ENCODE peak calls at places on chromosomes 6 and 20, in eight cellular contexts. N, S, M, Z, A, T, J and W are unnamed samples. For H3K4me1, the result is how much of the 10 kb centered on the place peaks cover.

GRCh38 chr6:16503919-16504554 is 257.2 kb downstream of the ATXN1 start:
- DNase-seq in M (no peak), A (no peak), Z (no peak), T (no peak), N (no peak), J (no peak), S (no peak), W (no peak)

GRCh38 chr6:167658106-167658505 is 168.6 kb upstream of the AFDN start:
- DNase-seq in S (no peak), J (no peak), A (no peak), T (no peak), Z (no peak), N (no peak), M (no peak), W (no peak)

GRCh38 chr6:41939848-41940758 is 1.5 kb downstream of the CCND3 start:
- DNase-seq in A (peak), N (no peak), S (peak), M (peak), J (no peak), Z (peak), T (peak), W (no peak)

GRCh38 chr6:25150863-25151262 is 128.3 kb upstream of the CARMIL1 start:
- DNase-seq in N (no peak), J (no peak), Z (no peak), S (no peak), M (no peak), T (no peak), A (no peak), W (no peak)

GRCh38 chr6:159427335-159427734 is 258.1 kb downstream of the FNDC1 start:
- DNase-seq in J (no peak), N (no peak), M (no peak), S (no peak), Z (no peak), A (no peak), T (no peak), W (no peak)

GRCh38 chr20:58745391-58745790 is 52.8 kb downstream of the NPEPL1 start:
- DNase-seq in A (no peak), Z (no peak), J (no peak), M (no peak), N (no peak), T (no peak), S (no peak), W (no peak)

GRCh38 chr6:161374971-161375873 is 101.4 kb upstream of the AGPAT4 start:
- DNase-seq in N (no peak), A (peak), M (no peak), S (no peak), Z (peak), J (peak), T (no peak), W (peak)

GRCh38 chr6:167954151-167954550 is 43.3 kb upstream of the KIF25 start:
- DNase-seq in N (no peak), M (no peak), T (no peak), J (no peak), Z (no peak), A (no peak), S (no peak), W (no peak)

GRCh38 chr6:37840143-37840939 is 20.8 kb downstream of the ZFAND3 start:
- DNase-seq in T (no peak), Z (no peak), A (no peak), M (no peak), J (no peak), N (no peak), S (no peak), W (no peak)

GRCh38 chr6:30006170-30007131 is 54.6 kb upstream of the POLR1H start:
- DNase-seq in A (peak), Z (no peak), T (peak), M (no peak), J (peak), S (peak), N (no peak), W (peak)

GRCh38 chr6:169811521-169812256 is 60.3 kb downstream of the ERMARD start:
- DNase-seq in M (no peak), S (no peak), Z (no peak), T (no peak), J (no peak), A (peak), N (no peak), W (no peak)

GRCh38 chr6:161031721-161032495 is 40.3 kb downstream of the MAP3K4 start:
- DNase-seq in T (no peak), S (peak), N (no peak), M (no peak), Z (peak), J (no peak), A (no peak), W (no peak)

GRCh38 chr20:36548704-36549627 is 7.6 kb downstream of the MYL9 start:
- DNase-seq in N (no peak), T (no peak), M (no peak), S (no peak), Z (no peak), A (no peak), J (peak), W (peak)

GRCh38 chr6:168297643-168298042 is 21.9 kb downstream of the DACT2 start:
- DNase-seq in M (no peak), N (no peak), J (no peak), A (no peak), Z (no peak), S (no peak), T (no peak), W (no peak)

GRCh38 chr6:110682460-110682853 is 132.8 kb downstream of the CDK19 start:
- DNase-seq in T (peak), A (peak), J (no peak), Z (peak), M (peak), S (peak), N (peak), W (no peak)

GRCh38 chr6:32087574-32088486 is 21.3 kb downstream of the TNXB start:
- DNase-seq in A (peak), Z (no peak), J (peak), T (peak), N (peak), S (peak), M (peak), W (peak)

GRCh38 chr20:50919567-50919966 is 11.7 kb downstream of the ADNP start:
- DNase-seq in M (no peak), S (peak), A (no peak), N (no peak), T (peak), J (peak), Z (peak), W (peak)

GRCh38 chr20:22962567-22963439 is 72.3 kb upstream of the SSTR4 start:
- DNase-seq in M (no peak), T (no peak), A (no peak), N (peak), J (no peak), S (no peak), Z (no peak), W (no peak)

GRCh38 chr6:106757722-106758467 is 128.5 kb downstream of the QRSL1 start:
- DNase-seq in J (no peak), M (no peak), N (no peak), A (no peak), S (no peak), Z (no peak), T (no peak), W (no peak)
- H3K4me1 ChIP-seq in J (under half), M (under half), N (under half), A (under half), S (under half), Z (under half), T (under half), W (under half)

DNA sequence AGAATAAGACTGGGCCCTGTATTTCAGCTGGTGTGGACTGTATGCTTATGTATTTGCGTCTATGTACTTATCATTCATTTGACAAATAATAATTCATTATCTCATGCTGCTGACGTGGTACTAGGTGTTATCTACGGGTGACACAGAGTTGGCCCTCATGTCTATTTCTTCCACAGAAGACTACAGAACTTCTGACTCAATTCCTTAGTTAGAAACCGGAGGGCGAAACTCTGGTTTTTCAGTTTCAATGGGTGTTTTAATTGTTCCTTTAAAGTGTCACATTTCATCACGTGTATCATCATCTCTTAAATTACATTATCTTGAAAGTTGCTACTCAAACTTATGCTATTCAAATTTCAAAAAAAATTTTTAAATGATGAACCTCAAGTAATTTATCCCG is 305.8 kb downstream of the CLIC5 start:
- DNase-seq in A (no peak), T (no peak), M (no peak), J (no peak), S (no peak), Z (no peak), N (no peak), W (no peak)
- H3K4me1 ChIP-seq in A (under half), T (under half), M (under half), J (under half), S (under half), Z (under half), N (under half), W (under half)

GRCh38 chr6:2714359-2714895 is 36.3 kb downstream of the MYLK4 start:
- DNase-seq in M (no peak), J (no peak), T (peak), S (peak), Z (peak), N (no peak), A (no peak), W (no peak)
- H3K4me1 ChIP-seq in M (under half), J (under half), T (under half), S (under half), Z (under half), N (under half), A (under half), W (under half)

GRCh38 chr20:3354247-3354646 is 53.2 kb downstream of the DNAAF9 start:
- DNase-seq in Z (no peak), S (no peak), M (no peak), T (no peak), J (no peak), A (no peak), N (no peak), W (no peak)
- H3K4me1 ChIP-seq in Z (under half), S (under half), M (under half), T (under half), J (under half), A (under half), N (under half), W (under half)

DNA sequence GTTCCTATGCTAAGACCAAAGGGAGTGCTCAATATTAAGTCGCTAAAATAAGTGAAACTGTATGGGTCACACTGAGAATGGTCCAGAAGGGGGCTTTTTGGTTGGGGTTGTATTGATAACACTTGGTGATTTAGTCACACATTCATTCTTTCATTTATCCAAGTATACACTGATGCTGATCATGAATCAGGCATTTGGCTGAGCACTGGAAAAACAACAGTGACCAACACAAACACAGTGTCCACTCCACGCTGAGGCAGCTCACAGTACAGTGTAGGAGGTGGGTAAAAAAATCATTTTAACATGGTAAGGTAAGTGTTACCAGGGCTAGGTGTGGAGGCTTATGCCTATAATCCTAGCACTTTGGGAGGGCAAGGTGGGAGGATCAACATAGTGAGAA is 9.2 kb upstream of the FAM83C start:
- DNase-seq in A (no peak), Z (no peak), S (peak), J (no peak), T (no peak), N (no peak), M (no peak), W (no peak)
- H3K4me1 ChIP-seq in A (under half), Z (half or more), S (under half), J (under half), T (under half), N (under half), M (under half), W (under half)

DNA sequence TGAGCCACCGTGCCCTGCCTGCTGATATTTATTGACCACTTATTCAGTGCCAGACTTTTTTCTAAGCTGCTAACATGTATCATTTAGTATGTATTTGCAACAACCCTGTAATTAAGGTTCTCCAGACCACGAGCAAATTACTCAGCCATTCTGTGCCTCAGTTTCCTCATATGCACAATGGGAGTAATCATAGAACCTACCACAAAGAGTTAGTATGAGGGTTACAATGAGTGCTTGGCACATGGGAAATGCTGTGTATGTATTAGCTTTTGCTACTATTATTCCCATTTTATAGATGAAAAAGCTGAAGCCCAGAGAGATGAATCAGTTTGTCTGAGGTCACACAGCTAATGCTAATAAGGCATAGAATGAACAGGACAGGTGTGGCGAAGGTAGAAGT is 20.0 kb upstream of the SLC9A8 start:
- DNase-seq in Z (no peak), N (no peak), S (no peak), M (no peak), T (no peak), A (no peak), J (no peak), W (no peak)
- H3K4me1 ChIP-seq in Z (under half), N (half or more), S (under half), M (under half), T (under half), A (under half), J (under half), W (under half)

GRCh38 chr20:31704225-31705119 is 18.2 kb downstream of the BCL2L1 start:
- DNase-seq in M (no peak), T (no peak), N (peak), Z (peak), J (no peak), S (peak), A (no peak), W (no peak)
- H3K4me1 ChIP-seq in M (half or more), T (under half), N (half or more), Z (under half), J (half or more), S (under half), A (under half), W (half or more)

DNA sequence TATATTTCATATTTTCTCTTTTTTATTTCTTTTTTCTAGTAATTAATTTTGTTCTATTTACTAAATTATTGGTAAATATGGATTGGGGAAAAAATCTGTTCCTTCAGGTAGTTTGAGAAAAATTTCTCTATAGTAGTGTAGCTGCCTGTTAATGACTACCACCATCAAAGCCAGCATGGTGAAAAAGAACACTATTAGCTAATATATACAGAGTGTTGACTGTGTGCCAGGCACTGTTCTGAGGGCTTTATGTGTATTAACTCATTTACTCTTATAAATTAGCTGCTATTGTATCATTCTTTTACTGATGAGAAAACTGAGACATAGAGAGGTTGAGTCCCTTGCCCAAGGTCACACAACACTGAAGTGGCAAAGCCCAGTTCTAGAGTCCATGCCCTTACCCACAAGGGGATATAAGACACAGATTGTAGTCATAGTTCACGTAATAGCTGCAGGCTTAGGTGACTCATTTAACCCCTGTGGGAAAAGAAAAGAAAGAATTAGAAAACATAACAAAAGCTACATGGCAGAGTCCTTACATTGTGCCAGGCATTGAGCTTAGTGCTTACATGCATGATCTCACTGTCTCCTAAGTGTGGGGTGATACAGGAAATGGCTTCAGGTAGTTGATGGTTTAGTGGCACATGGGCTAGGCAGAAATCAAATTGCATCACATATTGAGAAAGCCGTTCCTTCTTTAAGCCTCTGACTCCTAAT is 12.2 kb upstream of the AKIRIN2 start:
- DNase-seq in S (peak), T (no peak), A (no peak), Z (peak), M (peak), J (no peak), N (no peak), W (no peak)
- H3K4me1 ChIP-seq in S (under half), T (under half), A (under half), Z (under half), M (under half), J (under half), N (under half), W (under half)

DNA sequence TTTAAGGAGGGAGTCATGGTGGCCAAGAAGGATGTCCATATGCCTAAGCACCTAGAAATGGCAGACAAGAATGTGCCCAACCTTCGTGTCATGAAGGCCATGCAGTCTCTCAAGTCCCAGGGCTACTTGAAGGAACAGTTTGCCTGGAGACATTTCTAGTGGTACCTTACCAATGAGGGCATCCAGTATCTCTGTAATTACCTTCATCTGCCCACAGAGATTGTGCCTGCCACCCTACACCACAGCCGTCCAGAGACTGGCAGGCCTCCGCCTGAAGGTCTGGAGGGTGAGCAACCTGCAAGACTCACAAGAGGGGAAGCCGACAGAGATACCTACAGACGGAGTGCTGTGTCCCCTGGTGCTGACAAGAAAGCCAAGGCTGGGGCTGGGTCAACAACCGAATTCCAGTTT is 115.0 kb downstream of the HFE start:
- DNase-seq in T (no peak), Z (no peak), J (no peak), M (peak), N (no peak), A (no peak), S (no peak), W (no peak)
- H3K4me1 ChIP-seq in T (under half), Z (under half), J (under half), M (half or more), N (under half), A (under half), S (under half), W (under half)